ENCODE peak calls at places on chromosomes 12 and 14, in seven cellular contexts. One of them, this sample, is unnamed.

GRCh38 chr12:58930770-58931324 is 10.5 kb upstream of the LRIG3 start:
- DNase-seq in K562: no peak
- DNase-seq in A673: no peak
- DNase-seq in left ventricle myocardium inferior: no peak
- DNase-seq in epithelial cell of esophagus: no peak
- DNase-seq in spleen: no peak
- DNase-seq in PC-3: no peak
- DNase-seq in this sample: no peak

GRCh38 chr12:124623344-124623885 is 56.0 kb upstream of the NCOR2 start:
- DNase-seq in spleen: no peak
- DNase-seq in K562: no peak
- DNase-seq in A673: no peak
- DNase-seq in epithelial cell of esophagus: no peak
- DNase-seq in left ventricle myocardium inferior: no peak
- DNase-seq in PC-3: peak
- DNase-seq in this sample: no peak

GRCh38 chr12:23084236-23084995 is 459.4 kb downstream of the ETNK1 start:
- DNase-seq in spleen: no peak
- DNase-seq in epithelial cell of esophagus: peak
- DNase-seq in PC-3: peak
- DNase-seq in A673: peak
- DNase-seq in K562: peak
- DNase-seq in left ventricle myocardium inferior: no peak
- DNase-seq in this sample: peak

GRCh38 chr14:75981426-75981825 is 369 bp downstream of the TGFB3 start:
- DNase-seq in K562: peak
- DNase-seq in A673: peak
- DNase-seq in PC-3: no peak
- DNase-seq in spleen: no peak
- DNase-seq in epithelial cell of esophagus: peak
- DNase-seq in left ventricle myocardium inferior: no peak
- DNase-seq in this sample: peak

GRCh38 chr12:76810690-76811434 is 46.9 kb downstream of the ZDHHC17 start:
- DNase-seq in PC-3: no peak
- DNase-seq in A673: no peak
- DNase-seq in epithelial cell of esophagus: no peak
- DNase-seq in spleen: no peak
- DNase-seq in left ventricle myocardium inferior: no peak
- DNase-seq in K562: no peak
- DNase-seq in this sample: no peak

GRCh38 chr12:14239935-14240872 is 125.3 kb upstream of the ATF7IP start:
- DNase-seq in epithelial cell of esophagus: peak
- DNase-seq in PC-3: peak
- DNase-seq in K562: no peak
- DNase-seq in A673: peak
- DNase-seq in spleen: no peak
- DNase-seq in left ventricle myocardium inferior: no peak
- DNase-seq in this sample: no peak

GRCh38 chr12:95083938-95084337 is 10.5 kb upstream of the NR2C1 start:
- DNase-seq in K562: no peak
- DNase-seq in epithelial cell of esophagus: no peak
- DNase-seq in spleen: no peak
- DNase-seq in PC-3: no peak
- DNase-seq in left ventricle myocardium inferior: no peak
- DNase-seq in A673: no peak
- DNase-seq in this sample: peak

GRCh38 chr14:32561520-32561919 is 232.4 kb downstream of the AKAP6 start:
- DNase-seq in PC-3: peak
- DNase-seq in A673: no peak
- DNase-seq in K562: no peak
- DNase-seq in spleen: no peak
- DNase-seq in epithelial cell of esophagus: peak
- DNase-seq in left ventricle myocardium inferior: no peak
- DNase-seq in this sample: no peak

GRCh38 chr14:68651652-68652432 is 141.0 kb downstream of the ZFP36L1 start:
- DNase-seq in PC-3: no peak
- DNase-seq in spleen: peak
- DNase-seq in K562: peak
- DNase-seq in epithelial cell of esophagus: no peak
- DNase-seq in A673: no peak
- DNase-seq in left ventricle myocardium inferior: no peak
- DNase-seq in this sample: no peak

GRCh38 chr14:57390806-57391562 is 598 bp downstream of the NAA30 start:
- DNase-seq in epithelial cell of esophagus: peak
- DNase-seq in left ventricle myocardium inferior: peak
- DNase-seq in A673: peak
- DNase-seq in spleen: peak
- DNase-seq in K562: peak
- DNase-seq in PC-3: peak
- DNase-seq in this sample: peak

GRCh38 chr12:47812797-47813490 is 6.8 kb downstream of the HDAC7 start:
- DNase-seq in left ventricle myocardium inferior: peak
- DNase-seq in K562: peak
- DNase-seq in PC-3: peak
- DNase-seq in epithelial cell of esophagus: peak
- DNase-seq in A673: peak
- DNase-seq in spleen: peak
- DNase-seq in this sample: peak

GRCh38 chr12:89060133-89060532 is 292.2 kb downstream of the DUSP6 start:
- DNase-seq in left ventricle myocardium inferior: no peak
- DNase-seq in PC-3: no peak
- DNase-seq in K562: no peak
- DNase-seq in A673: peak
- DNase-seq in epithelial cell of esophagus: no peak
- DNase-seq in spleen: no peak
- DNase-seq in this sample: no peak

GRCh38 chr14:74290415-74290814 is 12.3 kb downstream of the ABCD4 start:
- DNase-seq in epithelial cell of esophagus: peak
- DNase-seq in spleen: no peak
- DNase-seq in PC-3: peak
- DNase-seq in left ventricle myocardium inferior: no peak
- DNase-seq in A673: peak
- DNase-seq in K562: peak
- DNase-seq in this sample: peak

GRCh38 chr14:52987514-52987913 is 36.7 kb upstream of the FERMT2 start:
- DNase-seq in A673: peak
- DNase-seq in PC-3: no peak
- DNase-seq in left ventricle myocardium inferior: no peak
- DNase-seq in epithelial cell of esophagus: no peak
- DNase-seq in K562: no peak
- DNase-seq in spleen: no peak
- DNase-seq in this sample: no peak

GRCh38 chr14:87944987-87945604 is 47.9 kb downstream of the GALC start:
- DNase-seq in spleen: no peak
- DNase-seq in K562: peak
- DNase-seq in epithelial cell of esophagus: peak
- DNase-seq in A673: peak
- DNase-seq in left ventricle myocardium inferior: no peak
- DNase-seq in PC-3: peak
- DNase-seq in this sample: peak

GRCh38 chr12:38124247-38125012 is 192.1 kb upstream of the ALG10B start:
- DNase-seq in spleen: no peak
- DNase-seq in PC-3: peak
- DNase-seq in left ventricle myocardium inferior: no peak
- DNase-seq in epithelial cell of esophagus: no peak
- DNase-seq in K562: no peak
- DNase-seq in A673: no peak
- DNase-seq in this sample: no peak

GRCh38 chr14:26841920-26842741 is 244.3 kb upstream of the NOVA1 start:
- DNase-seq in PC-3: peak
- DNase-seq in K562: peak
- DNase-seq in left ventricle myocardium inferior: no peak
- DNase-seq in A673: peak
- DNase-seq in epithelial cell of esophagus: peak
- DNase-seq in spleen: no peak
- DNase-seq in this sample: peak

GRCh38 chr12:66409195-66409871 is 107.0 kb downstream of the HELB start:
- DNase-seq in PC-3: peak
- DNase-seq in spleen: no peak
- DNase-seq in epithelial cell of esophagus: peak
- DNase-seq in left ventricle myocardium inferior: no peak
- DNase-seq in K562: peak
- DNase-seq in A673: peak
- DNase-seq in this sample: peak

GRCh38 chr14:53767566-53767965 is 189.1 kb downstream of the BMP4 start:
- DNase-seq in epithelial cell of esophagus: no peak
- DNase-seq in PC-3: no peak
- DNase-seq in spleen: no peak
- DNase-seq in A673: no peak
- DNase-seq in left ventricle myocardium inferior: no peak
- DNase-seq in K562: no peak
- DNase-seq in this sample: no peak

DNA sequence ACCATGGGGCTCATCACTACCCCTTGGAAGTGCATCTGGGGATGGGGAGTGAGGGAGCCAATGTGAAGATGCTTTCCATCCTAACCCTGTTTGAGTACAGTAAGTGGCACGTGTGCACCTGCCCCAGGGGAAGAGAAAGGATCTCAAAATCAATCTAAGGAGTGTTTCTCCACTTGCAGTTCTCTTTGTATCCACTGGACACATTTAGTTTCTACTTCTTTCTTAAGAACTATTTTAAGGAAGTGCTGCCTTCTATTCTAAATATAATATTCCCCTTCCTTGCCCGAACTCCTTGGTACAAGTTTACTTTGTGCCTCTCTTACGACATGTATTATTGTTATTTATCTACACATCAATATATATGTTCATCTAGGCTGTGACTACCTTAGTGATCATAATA is 73.8 kb downstream of the TTC6 start:
- DNase-seq in epithelial cell of esophagus: no peak
- DNase-seq in spleen: no peak
- DNase-seq in K562: no peak
- DNase-seq in PC-3: peak
- DNase-seq in left ventricle myocardium inferior: no peak
- DNase-seq in A673: no peak
- DNase-seq in this sample: no peak
- TF ChIP-seq CTCF in epithelial cell of esophagus: no peak
- TF ChIP-seq CTCF in spleen: no peak
- TF ChIP-seq CTCF in K562: no peak
- TF ChIP-seq CTCF in PC-3: no peak
- TF ChIP-seq CTCF in left ventricle myocardium inferior: no peak
- TF ChIP-seq CTCF in A673: no peak
- TF ChIP-seq CTCF in this sample: no peak

GRCh38 chr14:64800000-64800399 is 79.7 kb downstream of the SPTB start:
- DNase-seq in epithelial cell of esophagus: peak
- DNase-seq in K562: no peak
- DNase-seq in left ventricle myocardium inferior: peak
- DNase-seq in PC-3: peak
- DNase-seq in A673: peak
- DNase-seq in spleen: no peak
- DNase-seq in this sample: peak

GRCh38 chr14:64799555-64799954 is 80.2 kb downstream of the SPTB start:
- DNase-seq in PC-3: no peak
- DNase-seq in A673: no peak
- DNase-seq in epithelial cell of esophagus: no peak
- DNase-seq in spleen: no peak
- DNase-seq in left ventricle myocardium inferior: no peak
- DNase-seq in K562: no peak
- DNase-seq in this sample: no peak

GRCh38 chr14:64801046-64801445 is 78.7 kb downstream of the SPTB start:
- DNase-seq in K562: no peak
- DNase-seq in PC-3: no peak
- DNase-seq in epithelial cell of esophagus: no peak
- DNase-seq in left ventricle myocardium inferior: no peak
- DNase-seq in A673: no peak
- DNase-seq in spleen: no peak
- DNase-seq in this sample: no peak

GRCh38 chr14:64804754-64805260 is 74.9 kb downstream of the SPTB start:
- DNase-seq in epithelial cell of esophagus: no peak
- DNase-seq in K562: no peak
- DNase-seq in PC-3: no peak
- DNase-seq in left ventricle myocardium inferior: no peak
- DNase-seq in A673: no peak
- DNase-seq in spleen: peak
- DNase-seq in this sample: no peak

DNA sequence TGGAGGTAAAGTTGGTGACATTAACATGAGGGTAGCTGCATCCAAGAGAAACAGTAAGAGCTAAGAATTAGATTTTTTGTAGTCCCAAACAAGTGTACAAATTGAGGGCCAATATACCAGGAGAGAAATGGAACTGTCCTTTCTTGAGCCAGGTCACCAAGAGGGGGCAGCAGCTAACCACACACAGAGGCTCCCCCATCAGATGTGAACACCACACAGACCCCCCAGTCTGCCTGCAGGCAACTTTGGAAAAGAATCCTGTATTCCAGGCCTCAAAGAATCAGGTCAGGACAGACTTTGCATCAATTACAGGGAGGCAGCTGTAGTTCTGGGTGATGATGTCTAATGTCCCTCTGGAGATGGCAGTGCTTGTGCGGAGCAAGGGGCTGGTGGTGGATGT is 77.9 kb downstream of the SPTB start:
- DNase-seq in A673: no peak
- DNase-seq in left ventricle myocardium inferior: no peak
- DNase-seq in K562: peak
- DNase-seq in PC-3: peak
- DNase-seq in spleen: no peak
- DNase-seq in epithelial cell of esophagus: peak
- DNase-seq in this sample: peak
- TF ChIP-seq CTCF in A673: peak
- TF ChIP-seq CTCF in left ventricle myocardium inferior: peak
- TF ChIP-seq CTCF in K562: peak
- TF ChIP-seq CTCF in PC-3: peak
- TF ChIP-seq CTCF in spleen: peak
- TF ChIP-seq CTCF in epithelial cell of esophagus: no peak
- TF ChIP-seq CTCF in this sample: peak

GRCh38 chr12:93673084-93673483 is 4.1 kb upstream of the CRADD start:
- DNase-seq in K562: no peak
- DNase-seq in epithelial cell of esophagus: no peak
- DNase-seq in spleen: no peak
- DNase-seq in left ventricle myocardium inferior: no peak
- DNase-seq in A673: no peak
- DNase-seq in PC-3: no peak
- DNase-seq in this sample: no peak
- TF ChIP-seq CTCF in K562: no peak
- TF ChIP-seq CTCF in epithelial cell of esophagus: no peak
- TF ChIP-seq CTCF in spleen: no peak
- TF ChIP-seq CTCF in left ventricle myocardium inferior: no peak
- TF ChIP-seq CTCF in A673: no peak
- TF ChIP-seq CTCF in PC-3: no peak
- TF ChIP-seq CTCF in this sample: no peak

GRCh38 chr12:6613776-6614512 is 6.8 kb upstream of the CHD4 start:
- DNase-seq in left ventricle myocardium inferior: peak
- DNase-seq in K562: peak
- DNase-seq in epithelial cell of esophagus: peak
- DNase-seq in spleen: peak
- DNase-seq in PC-3: peak
- DNase-seq in A673: peak
- DNase-seq in this sample: peak
- TF ChIP-seq CTCF in left ventricle myocardium inferior: no peak
- TF ChIP-seq CTCF in K562: peak
- TF ChIP-seq CTCF in epithelial cell of esophagus: no peak
- TF ChIP-seq CTCF in spleen: no peak
- TF ChIP-seq CTCF in PC-3: peak
- TF ChIP-seq CTCF in A673: peak
- TF ChIP-seq CTCF in this sample: no peak

GRCh38 chr14:34912182-34912581 is 37.0 kb upstream of the BAZ1A start:
- DNase-seq in spleen: no peak
- DNase-seq in epithelial cell of esophagus: no peak
- DNase-seq in PC-3: no peak
- DNase-seq in A673: peak
- DNase-seq in K562: peak
- DNase-seq in left ventricle myocardium inferior: no peak
- DNase-seq in this sample: no peak
- TF ChIP-seq CTCF in spleen: no peak
- TF ChIP-seq CTCF in epithelial cell of esophagus: no peak
- TF ChIP-seq CTCF in PC-3: peak
- TF ChIP-seq CTCF in A673: no peak
- TF ChIP-seq CTCF in K562: peak
- TF ChIP-seq CTCF in left ventricle myocardium inferior: no peak
- TF ChIP-seq CTCF in this sample: no peak

This sample was measured in endothelial cell of umbilical vein.